ENCODE peak calls at places on chromosomes 3 and 15, in seven cellular contexts. One of them, this sample, is unnamed. For H3K9me3, the result is how much of the 10 kb centered on the place peaks cover.

GRCh38 chr3:172918568-172919296 is 168.2 kb downstream of the ECT2 start:
- DNase-seq in A549: no peak
- DNase-seq in PC-9: no peak
- DNase-seq in colonic mucosa: no peak
- DNase-seq in mesenchymal stem cell: no peak
- DNase-seq in sigmoid colon: no peak
- DNase-seq in upper lobe of right lung: no peak
- DNase-seq in this sample: no peak

GRCh38 chr3:112561693-112562529 is at the start of the genes ATG3 and SLC35A5:
- DNase-seq in A549: peak
- DNase-seq in upper lobe of right lung: peak
- DNase-seq in colonic mucosa: peak
- DNase-seq in sigmoid colon: peak
- DNase-seq in PC-9: peak
- DNase-seq in mesenchymal stem cell: peak
- DNase-seq in this sample: peak

GRCh38 chr15:81908111-81908510 is 137.7 kb downstream of the MEX3B start:
- DNase-seq in upper lobe of right lung: no peak
- DNase-seq in sigmoid colon: no peak
- DNase-seq in PC-9: no peak
- DNase-seq in mesenchymal stem cell: no peak
- DNase-seq in A549: no peak
- DNase-seq in colonic mucosa: no peak
- DNase-seq in this sample: no peak

GRCh38 chr3:140736863-140737460 is 59.1 kb downstream of the TRIM42 start:
- DNase-seq in A549: peak
- DNase-seq in upper lobe of right lung: no peak
- DNase-seq in sigmoid colon: no peak
- DNase-seq in mesenchymal stem cell: peak
- DNase-seq in colonic mucosa: peak
- DNase-seq in PC-9: no peak
- DNase-seq in this sample: peak

GRCh38 chr3:100260081-100260684 is 609 bp upstream of the TBC1D23 start:
- DNase-seq in A549: no peak
- DNase-seq in PC-9: peak
- DNase-seq in upper lobe of right lung: peak
- DNase-seq in colonic mucosa: peak
- DNase-seq in mesenchymal stem cell: peak
- DNase-seq in sigmoid colon: peak
- DNase-seq in this sample: peak

GRCh38 chr3:49602049-49602554 is 47.8 kb downstream of the BSN start:
- DNase-seq in A549: no peak
- DNase-seq in colonic mucosa: no peak
- DNase-seq in upper lobe of right lung: no peak
- DNase-seq in PC-9: peak
- DNase-seq in sigmoid colon: no peak
- DNase-seq in mesenchymal stem cell: no peak
- DNase-seq in this sample: no peak

GRCh38 chr3:156742401-156742800 is 68.0 kb downstream of the TIPARP start:
- DNase-seq in A549: no peak
- DNase-seq in sigmoid colon: no peak
- DNase-seq in colonic mucosa: no peak
- DNase-seq in mesenchymal stem cell: no peak
- DNase-seq in PC-9: no peak
- DNase-seq in upper lobe of right lung: no peak
- DNase-seq in this sample: no peak

GRCh38 chr15:49865925-49866757 is 245.3 kb downstream of the DTWD1 start:
- DNase-seq in mesenchymal stem cell: no peak
- DNase-seq in PC-9: peak
- DNase-seq in colonic mucosa: no peak
- DNase-seq in sigmoid colon: no peak
- DNase-seq in A549: peak
- DNase-seq in upper lobe of right lung: no peak
- DNase-seq in this sample: no peak

GRCh38 chr15:64897345-64897985 is 14.2 kb upstream of the ANKDD1A start:
- DNase-seq in mesenchymal stem cell: peak
- DNase-seq in PC-9: peak
- DNase-seq in A549: no peak
- DNase-seq in colonic mucosa: no peak
- DNase-seq in sigmoid colon: peak
- DNase-seq in upper lobe of right lung: peak
- DNase-seq in this sample: peak

GRCh38 chr3:179324270-179324754 is 1.5 kb downstream of the ZNF639 start:
- DNase-seq in colonic mucosa: no peak
- DNase-seq in upper lobe of right lung: no peak
- DNase-seq in PC-9: no peak
- DNase-seq in A549: no peak
- DNase-seq in mesenchymal stem cell: peak
- DNase-seq in sigmoid colon: no peak
- DNase-seq in this sample: no peak

GRCh38 chr3:160809453-160809852 is 53.4 kb downstream of the PPM1L start:
- DNase-seq in colonic mucosa: no peak
- DNase-seq in mesenchymal stem cell: no peak
- DNase-seq in PC-9: no peak
- DNase-seq in sigmoid colon: no peak
- DNase-seq in A549: no peak
- DNase-seq in upper lobe of right lung: no peak
- DNase-seq in this sample: no peak

GRCh38 chr15:26157081-26157480 is 294.0 kb upstream of the ATP10A start:
- DNase-seq in PC-9: no peak
- DNase-seq in upper lobe of right lung: no peak
- DNase-seq in sigmoid colon: no peak
- DNase-seq in mesenchymal stem cell: no peak
- DNase-seq in A549: no peak
- DNase-seq in colonic mucosa: no peak
- DNase-seq in this sample: no peak

GRCh38 chr3:96548073-96548472 is 266.3 kb upstream of the EPHA6 start:
- DNase-seq in sigmoid colon: no peak
- DNase-seq in mesenchymal stem cell: no peak
- DNase-seq in PC-9: no peak
- DNase-seq in colonic mucosa: no peak
- DNase-seq in A549: no peak
- DNase-seq in upper lobe of right lung: no peak
- DNase-seq in this sample: no peak

GRCh38 chr3:61053781-61054496 is 197.3 kb downstream of the FHIT start:
- DNase-seq in sigmoid colon: no peak
- DNase-seq in upper lobe of right lung: no peak
- DNase-seq in mesenchymal stem cell: no peak
- DNase-seq in PC-9: no peak
- DNase-seq in A549: no peak
- DNase-seq in colonic mucosa: no peak
- DNase-seq in this sample: no peak

GRCh38 chr3:101050866-101051265 is 57.6 kb upstream of the ABI3BP start:
- DNase-seq in mesenchymal stem cell: no peak
- DNase-seq in A549: no peak
- DNase-seq in upper lobe of right lung: no peak
- DNase-seq in sigmoid colon: no peak
- DNase-seq in colonic mucosa: no peak
- DNase-seq in PC-9: no peak
- DNase-seq in this sample: no peak

GRCh38 chr15:58498821-58499580 is 67.2 kb downstream of the LIPC start:
- DNase-seq in upper lobe of right lung: no peak
- DNase-seq in mesenchymal stem cell: peak
- DNase-seq in sigmoid colon: no peak
- DNase-seq in PC-9: no peak
- DNase-seq in A549: peak
- DNase-seq in colonic mucosa: no peak
- DNase-seq in this sample: no peak
- H3K4me3 ChIP-seq in upper lobe of right lung: no peak
- H3K4me3 ChIP-seq in mesenchymal stem cell: no peak
- H3K4me3 ChIP-seq in sigmoid colon: no peak
- H3K4me3 ChIP-seq in PC-9: no peak
- H3K4me3 ChIP-seq in A549: no peak
- H3K4me3 ChIP-seq in colonic mucosa: no peak
- H3K4me3 ChIP-seq in this sample: no peak

DNA sequence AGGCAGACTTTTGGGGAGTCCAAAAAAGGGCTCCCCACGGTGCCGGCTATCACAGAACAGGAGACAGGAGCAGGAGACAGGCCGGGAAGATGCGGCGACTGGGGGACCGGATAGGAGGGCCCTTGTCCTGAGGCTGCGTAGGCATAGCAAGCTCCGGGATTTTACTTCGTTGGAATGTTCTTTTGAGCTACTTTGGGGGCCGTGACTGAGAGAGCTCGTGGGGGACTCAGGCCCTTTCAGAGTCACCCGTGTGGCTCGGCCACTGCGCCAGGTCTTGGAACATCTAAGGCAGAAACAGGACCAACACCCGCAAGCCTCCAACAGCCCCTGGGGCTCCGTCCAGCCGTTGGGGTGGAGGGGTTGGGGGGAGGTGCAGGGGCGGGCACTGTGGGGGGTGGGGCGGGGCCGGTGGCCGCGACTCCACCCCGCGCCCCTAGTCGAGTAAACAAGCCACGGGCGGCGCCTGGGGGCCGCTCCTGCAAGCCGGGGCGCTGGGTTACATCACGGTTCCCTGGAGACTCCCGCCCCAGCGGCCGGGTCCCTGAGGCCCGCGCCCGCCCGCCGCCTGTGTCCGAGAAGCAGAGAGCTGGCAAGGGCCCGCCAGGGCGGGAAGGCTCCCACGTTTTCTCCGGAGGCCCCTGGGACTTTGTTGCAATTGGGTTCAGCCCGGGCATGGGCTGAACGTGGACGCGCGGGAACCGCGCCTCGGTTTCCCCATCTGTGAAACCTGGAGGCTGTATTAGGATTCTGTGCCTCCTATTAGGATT is 23.3 kb upstream of the C15orf39 start:
- DNase-seq in PC-9: no peak
- DNase-seq in colonic mucosa: peak
- DNase-seq in A549: no peak
- DNase-seq in sigmoid colon: peak
- DNase-seq in upper lobe of right lung: peak
- DNase-seq in mesenchymal stem cell: peak
- DNase-seq in this sample: no peak
- H3K27ac ChIP-seq in PC-9: no peak
- H3K27ac ChIP-seq in colonic mucosa: peak
- H3K27ac ChIP-seq in A549: peak
- H3K27ac ChIP-seq in sigmoid colon: peak
- H3K27ac ChIP-seq in upper lobe of right lung: peak
- H3K27ac ChIP-seq in mesenchymal stem cell: no peak
- H3K27ac ChIP-seq in this sample: no peak

GRCh38 chr3:176159796-176160195 is 1037.5 kb downstream of the TBL1XR1 start:
- DNase-seq in mesenchymal stem cell: peak
- DNase-seq in colonic mucosa: no peak
- DNase-seq in PC-9: no peak
- DNase-seq in upper lobe of right lung: no peak
- DNase-seq in sigmoid colon: no peak
- DNase-seq in A549: no peak
- DNase-seq in this sample: no peak

GRCh38 chr3:176155012-176155411 is 1042.3 kb downstream of the TBL1XR1 start:
- DNase-seq in A549: no peak
- DNase-seq in upper lobe of right lung: no peak
- DNase-seq in colonic mucosa: no peak
- DNase-seq in sigmoid colon: no peak
- DNase-seq in mesenchymal stem cell: no peak
- DNase-seq in PC-9: no peak
- DNase-seq in this sample: no peak

GRCh38 chr3:176160997-176161396 is 1036.3 kb downstream of the TBL1XR1 start:
- DNase-seq in mesenchymal stem cell: no peak
- DNase-seq in A549: no peak
- DNase-seq in sigmoid colon: no peak
- DNase-seq in upper lobe of right lung: no peak
- DNase-seq in colonic mucosa: no peak
- DNase-seq in PC-9: no peak
- DNase-seq in this sample: no peak
- H3K9me3 ChIP-seq in mesenchymal stem cell: under half
- H3K9me3 ChIP-seq in A549: under half
- H3K9me3 ChIP-seq in sigmoid colon: under half
- H3K9me3 ChIP-seq in upper lobe of right lung: under half
- H3K9me3 ChIP-seq in colonic mucosa: under half
- H3K9me3 ChIP-seq in PC-9: under half
- H3K9me3 ChIP-seq in this sample: under half

GRCh38 chr3:169968224-169968623 is 1.6 kb downstream of the SEC62 start:
- DNase-seq in sigmoid colon: no peak
- DNase-seq in A549: no peak
- DNase-seq in colonic mucosa: no peak
- DNase-seq in upper lobe of right lung: no peak
- DNase-seq in mesenchymal stem cell: no peak
- DNase-seq in PC-9: no peak
- DNase-seq in this sample: no peak
- H3K4me3 ChIP-seq in sigmoid colon: no peak
- H3K4me3 ChIP-seq in A549: peak
- H3K4me3 ChIP-seq in colonic mucosa: no peak
- H3K4me3 ChIP-seq in upper lobe of right lung: peak
- H3K4me3 ChIP-seq in mesenchymal stem cell: no peak
- H3K4me3 ChIP-seq in PC-9: peak
- H3K4me3 ChIP-seq in this sample: no peak

GRCh38 chr3:107216711-107217110 is 160.5 kb upstream of the CCDC54 start:
- DNase-seq in PC-9: no peak
- DNase-seq in colonic mucosa: no peak
- DNase-seq in sigmoid colon: no peak
- DNase-seq in upper lobe of right lung: no peak
- DNase-seq in mesenchymal stem cell: peak
- DNase-seq in A549: no peak
- DNase-seq in this sample: no peak

GRCh38 chr3:107216229-107216628 is 161.0 kb upstream of the CCDC54 start:
- DNase-seq in upper lobe of right lung: no peak
- DNase-seq in mesenchymal stem cell: no peak
- DNase-seq in sigmoid colon: no peak
- DNase-seq in PC-9: peak
- DNase-seq in colonic mucosa: no peak
- DNase-seq in A549: no peak
- DNase-seq in this sample: no peak

GRCh38 chr3:107220538-107220937 is 156.7 kb upstream of the CCDC54 start:
- DNase-seq in A549: no peak
- DNase-seq in colonic mucosa: no peak
- DNase-seq in sigmoid colon: no peak
- DNase-seq in PC-9: no peak
- DNase-seq in upper lobe of right lung: no peak
- DNase-seq in mesenchymal stem cell: peak
- DNase-seq in this sample: no peak

GRCh38 chr3:107218864-107219269 is 158.4 kb upstream of the CCDC54 start:
- DNase-seq in colonic mucosa: no peak
- DNase-seq in PC-9: no peak
- DNase-seq in upper lobe of right lung: no peak
- DNase-seq in A549: no peak
- DNase-seq in sigmoid colon: no peak
- DNase-seq in mesenchymal stem cell: peak
- DNase-seq in this sample: no peak

GRCh38 chr3:107217161-107217560 is 160.1 kb upstream of the CCDC54 start:
- DNase-seq in colonic mucosa: no peak
- DNase-seq in mesenchymal stem cell: peak
- DNase-seq in upper lobe of right lung: no peak
- DNase-seq in A549: peak
- DNase-seq in sigmoid colon: no peak
- DNase-seq in PC-9: peak
- DNase-seq in this sample: no peak
- H3K27ac ChIP-seq in colonic mucosa: no peak
- H3K27ac ChIP-seq in mesenchymal stem cell: peak
- H3K27ac ChIP-seq in upper lobe of right lung: no peak
- H3K27ac ChIP-seq in A549: peak
- H3K27ac ChIP-seq in sigmoid colon: no peak
- H3K27ac ChIP-seq in PC-9: peak
- H3K27ac ChIP-seq in this sample: no peak